ENCODE peak calls at places on chromosomes 4 and X, in six cellular contexts. H, B, X, J, Y and U are unnamed samples.

GRCh38 chrX:31070057-31070468 is 1.8 kb downstream of the FTHL17 start:
- DNase-seq in H (no peak), Y (peak; percentile 50), B (no peak), J (no peak), X (no peak), U (no peak)

GRCh38 chr4:13920901-13921300 is 293.4 kb upstream of the BOD1L1 start:
- DNase-seq in J (peak; percentile 97), H (peak; percentile 100), B (no peak), X (no peak), Y (no peak), U (no peak)

GRCh38 chr4:136864580-136865185 is 667.6 kb downstream of the PCDH18 start:
- DNase-seq in X (peak; percentile 36), J (peak; percentile 95), B (no peak), Y (peak; percentile 74), H (peak; percentile 86), U (no peak)

GRCh38 chr4:96407651-96408342 is 567.9 kb downstream of the PDHA2 start:
- DNase-seq in J (no peak), B (no peak), X (no peak), H (peak; percentile 38), Y (no peak), U (no peak)

GRCh38 chr4:137558951-137559350 is 26.7 kb upstream of the PCDH18 start:
- DNase-seq in B (no peak), Y (peak; percentile 21), X (no peak), J (peak; percentile 48), H (peak; percentile 72), U (no peak)

GRCh38 chr4:15295421-15296162 is 132.2 kb upstream of the C1QTNF7 start:
- DNase-seq in X (peak; percentile 51), Y (no peak), H (peak; percentile 12), B (no peak), J (no peak), U (no peak)

GRCh38 chrX:38110231-38110630 is 103.9 kb downstream of the SYTL5 start:
- DNase-seq in J (no peak), Y (no peak), B (no peak), H (peak; percentile 8), X (no peak), U (no peak)

GRCh38 chrX:14039344-14039743 is 9.7 kb upstream of the GEMIN8 start:
- DNase-seq in Y (peak; percentile 63), X (peak; percentile 49), J (peak; percentile 76), B (peak; percentile 25), H (peak; percentile 50), U (no peak)

GRCh38 chr4:141027421-141027820 is 105.8 kb downstream of the RNF150 start:
- DNase-seq in H (no peak), X (no peak), B (no peak), J (peak; percentile 43), Y (no peak), U (no peak)

GRCh38 chr4:53558061-53558801 is 33.1 kb downstream of the LNX1 start:
- DNase-seq in Y (no peak), X (no peak), H (peak; percentile 59), J (peak; percentile 40), B (no peak), U (no peak)

GRCh38 chr4:109014593-109015412 is 251.9 kb upstream of the ETNPPL start:
- DNase-seq in J (no peak), Y (no peak), B (no peak), H (no peak), X (no peak), U (no peak)
- H3K4me3 ChIP-seq in J (no peak overlapping the region), Y (no peak overlapping the region), B (no peak overlapping the region), H (no peak overlapping the region), X (no peak overlapping the region), U (no peak overlapping the region)

GRCh38 chr4:82320351-82320750 is 53.4 kb downstream of the HNRNPD start:
- DNase-seq in H (no peak), X (no peak), B (no peak), J (no peak), Y (no peak), U (no peak)
- H3K4me3 ChIP-seq in H (no peak overlapping the region), X (no peak overlapping the region), B (no peak overlapping the region), J (no peak overlapping the region), Y (no peak overlapping the region), U (no peak overlapping the region)

DNA sequence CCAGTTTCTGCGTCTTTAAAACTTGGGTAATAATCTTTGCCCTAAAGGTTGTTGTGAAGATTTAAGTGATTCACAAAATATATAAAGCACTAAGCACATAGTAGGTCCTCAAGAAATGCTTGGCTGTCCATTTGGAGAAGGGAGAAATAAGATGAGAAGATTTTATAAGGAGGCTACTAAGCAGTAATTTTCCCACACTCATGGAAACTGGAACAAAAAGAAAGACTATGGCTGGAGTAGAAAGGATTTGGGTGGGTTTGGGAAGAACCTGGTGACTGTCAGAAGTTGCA is 47.0 kb downstream of the PRPS1 start:
- DNase-seq in Y (no peak), H (no peak), J (no peak), B (no peak), X (no peak), U (no peak)
- H3K4me3 ChIP-seq in Y (no peak overlapping the region), H (peak overlapping the region; percentile 69), J (peak overlapping the region; percentile 76), B (no peak overlapping the region), X (no peak overlapping the region), U (peak overlapping the region; percentile 79)

GRCh38 chrX:65587616-65588526 is 53.3 kb upstream of the LAS1L start:
- DNase-seq in X (no peak), J (peak; percentile 59), B (peak; percentile 60), H (peak; percentile 58), Y (no peak), U (peak; percentile 93)
- H3K4me3 ChIP-seq in X (peak overlapping the region; percentile 12), J (peak overlapping the region; percentile 54), B (no peak overlapping the region), H (no peak overlapping the region), Y (no peak overlapping the region), U (peak overlapping the region; percentile 35)